ENCODE peak calls at places on chromosomes 12 and 14, in seven cellular contexts. One of them, this sample, is unnamed. For H3K4me1, the result is how much of the 10 kb centered on the place peaks cover.

GRCh38 chr12:101087903-101088302 is 122.1 kb downstream of the SLC5A8 start:
- DNase-seq in esophagus muscularis mucosa: no peak
- DNase-seq in HepG2: peak
- DNase-seq in stomach: no peak
- DNase-seq in spleen: no peak
- DNase-seq in transverse colon: no peak
- DNase-seq in Panc1: no peak
- DNase-seq in this sample: no peak

GRCh38 chr14:100381386-100382105 is 58.4 kb downstream of the SLC25A47 start:
- DNase-seq in esophagus muscularis mucosa: no peak
- DNase-seq in HepG2: no peak
- DNase-seq in stomach: no peak
- DNase-seq in spleen: no peak
- DNase-seq in transverse colon: no peak
- DNase-seq in Panc1: no peak
- DNase-seq in this sample: no peak

GRCh38 chr12:52119398-52120254 is 40.1 kb downstream of the SMIM41 start:
- DNase-seq in esophagus muscularis mucosa: no peak
- DNase-seq in HepG2: peak
- DNase-seq in stomach: peak
- DNase-seq in spleen: peak
- DNase-seq in transverse colon: peak
- DNase-seq in Panc1: no peak
- DNase-seq in this sample: peak

GRCh38 chr14:51304428-51304827 is 64.4 kb downstream of the TMX1 start:
- DNase-seq in esophagus muscularis mucosa: peak
- DNase-seq in HepG2: no peak
- DNase-seq in stomach: no peak
- DNase-seq in spleen: no peak
- DNase-seq in transverse colon: no peak
- DNase-seq in Panc1: no peak
- DNase-seq in this sample: no peak

GRCh38 chr14:63205281-63205575 is 985 bp downstream of the RHOJ start:
- DNase-seq in esophagus muscularis mucosa: no peak
- DNase-seq in HepG2: no peak
- DNase-seq in stomach: no peak
- DNase-seq in spleen: no peak
- DNase-seq in transverse colon: no peak
- DNase-seq in Panc1: no peak
- DNase-seq in this sample: no peak

GRCh38 chr12:132432721-132433577 is 57.0 kb upstream of the FBRSL1 start:
- DNase-seq in esophagus muscularis mucosa: no peak
- DNase-seq in HepG2: no peak
- DNase-seq in stomach: no peak
- DNase-seq in spleen: no peak
- DNase-seq in transverse colon: no peak
- DNase-seq in Panc1: no peak
- DNase-seq in this sample: no peak

GRCh38 chr14:101590062-101590461 is 28.8 kb downstream of the DIO3 start:
- DNase-seq in esophagus muscularis mucosa: no peak
- DNase-seq in HepG2: no peak
- DNase-seq in stomach: peak
- DNase-seq in spleen: peak
- DNase-seq in transverse colon: no peak
- DNase-seq in Panc1: no peak
- DNase-seq in this sample: no peak

GRCh38 chr12:108373111-108373510 is 34.0 kb upstream of the CMKLR1 start:
- DNase-seq in esophagus muscularis mucosa: no peak
- DNase-seq in HepG2: no peak
- DNase-seq in stomach: no peak
- DNase-seq in spleen: no peak
- DNase-seq in transverse colon: no peak
- DNase-seq in Panc1: no peak
- DNase-seq in this sample: no peak

GRCh38 chr14:104253223-104253822 is 114.9 kb downstream of the KIF26A start:
- DNase-seq in esophagus muscularis mucosa: no peak
- DNase-seq in HepG2: no peak
- DNase-seq in stomach: no peak
- DNase-seq in spleen: no peak
- DNase-seq in transverse colon: no peak
- DNase-seq in Panc1: no peak
- DNase-seq in this sample: no peak

GRCh38 chr12:52191841-52192791 is at the start of gene KRT80:
- DNase-seq in esophagus muscularis mucosa: peak
- DNase-seq in HepG2: peak
- DNase-seq in stomach: peak
- DNase-seq in spleen: no peak
- DNase-seq in transverse colon: peak
- DNase-seq in Panc1: peak
- DNase-seq in this sample: peak

GRCh38 chr14:104135904-104136471 is 2.4 kb upstream of the KIF26A start:
- DNase-seq in esophagus muscularis mucosa: no peak
- DNase-seq in HepG2: no peak
- DNase-seq in stomach: no peak
- DNase-seq in spleen: peak
- DNase-seq in transverse colon: no peak
- DNase-seq in Panc1: no peak
- DNase-seq in this sample: no peak

GRCh38 chr12:49974231-49974675 is 1.5 kb downstream of the AQP6 start:
- DNase-seq in esophagus muscularis mucosa: no peak
- DNase-seq in HepG2: peak
- DNase-seq in stomach: peak
- DNase-seq in spleen: peak
- DNase-seq in transverse colon: peak
- DNase-seq in Panc1: no peak
- DNase-seq in this sample: no peak

GRCh38 chr12:34390846-34391700 is 368.8 kb downstream of the ALG10 start:
- DNase-seq in esophagus muscularis mucosa: peak
- DNase-seq in HepG2: no peak
- DNase-seq in stomach: no peak
- DNase-seq in spleen: peak
- DNase-seq in transverse colon: no peak
- DNase-seq in Panc1: no peak
- DNase-seq in this sample: no peak

GRCh38 chr12:27566159-27566558 is 42.2 kb downstream of the PPFIBP1 start:
- DNase-seq in esophagus muscularis mucosa: no peak
- DNase-seq in HepG2: no peak
- DNase-seq in stomach: no peak
- DNase-seq in spleen: no peak
- DNase-seq in transverse colon: no peak
- DNase-seq in Panc1: no peak
- DNase-seq in this sample: no peak

GRCh38 chr14:23347406-23348296 is 5.0 kb downstream of the SLC22A17 start:
- DNase-seq in esophagus muscularis mucosa: no peak
- DNase-seq in HepG2: no peak
- DNase-seq in stomach: no peak
- DNase-seq in spleen: no peak
- DNase-seq in transverse colon: no peak
- DNase-seq in Panc1: no peak
- DNase-seq in this sample: no peak

GRCh38 chr14:63011609-63012008 is 33.6 kb downstream of the KCNH5 start:
- DNase-seq in esophagus muscularis mucosa: no peak
- DNase-seq in HepG2: no peak
- DNase-seq in stomach: no peak
- DNase-seq in spleen: no peak
- DNase-seq in transverse colon: no peak
- DNase-seq in Panc1: no peak
- DNase-seq in this sample: no peak

GRCh38 chr12:75856228-75856627 is 175.3 kb downstream of the PHLDA1 start:
- DNase-seq in esophagus muscularis mucosa: no peak
- DNase-seq in HepG2: no peak
- DNase-seq in stomach: no peak
- DNase-seq in spleen: no peak
- DNase-seq in transverse colon: no peak
- DNase-seq in Panc1: no peak
- DNase-seq in this sample: no peak

GRCh38 chr12:99253068-99253467 is 394.5 kb upstream of the GARIN6 start:
- DNase-seq in esophagus muscularis mucosa: no peak
- DNase-seq in HepG2: peak
- DNase-seq in stomach: no peak
- DNase-seq in spleen: no peak
- DNase-seq in transverse colon: no peak
- DNase-seq in Panc1: no peak
- DNase-seq in this sample: no peak

GRCh38 chr14:106842687-106843086 is 1316.3 kb downstream of the TMEM121 start:
- DNase-seq in esophagus muscularis mucosa: no peak
- DNase-seq in HepG2: peak
- DNase-seq in stomach: peak
- DNase-seq in spleen: no peak
- DNase-seq in transverse colon: peak
- DNase-seq in Panc1: no peak
- DNase-seq in this sample: peak

GRCh38 chr14:106843951-106844483 is 1317.6 kb downstream of the TMEM121 start:
- DNase-seq in esophagus muscularis mucosa: no peak
- DNase-seq in HepG2: no peak
- DNase-seq in stomach: peak
- DNase-seq in spleen: peak
- DNase-seq in transverse colon: peak
- DNase-seq in Panc1: no peak
- DNase-seq in this sample: no peak

GRCh38 chr14:106840258-106840657 is 1313.9 kb downstream of the TMEM121 start:
- DNase-seq in esophagus muscularis mucosa: no peak
- DNase-seq in HepG2: no peak
- DNase-seq in stomach: no peak
- DNase-seq in spleen: no peak
- DNase-seq in transverse colon: no peak
- DNase-seq in Panc1: no peak
- DNase-seq in this sample: no peak

GRCh38 chr14:106843376-106843775 is 1317.0 kb downstream of the TMEM121 start:
- DNase-seq in esophagus muscularis mucosa: no peak
- DNase-seq in HepG2: no peak
- DNase-seq in stomach: no peak
- DNase-seq in spleen: no peak
- DNase-seq in transverse colon: no peak
- DNase-seq in Panc1: no peak
- DNase-seq in this sample: no peak

DNA sequence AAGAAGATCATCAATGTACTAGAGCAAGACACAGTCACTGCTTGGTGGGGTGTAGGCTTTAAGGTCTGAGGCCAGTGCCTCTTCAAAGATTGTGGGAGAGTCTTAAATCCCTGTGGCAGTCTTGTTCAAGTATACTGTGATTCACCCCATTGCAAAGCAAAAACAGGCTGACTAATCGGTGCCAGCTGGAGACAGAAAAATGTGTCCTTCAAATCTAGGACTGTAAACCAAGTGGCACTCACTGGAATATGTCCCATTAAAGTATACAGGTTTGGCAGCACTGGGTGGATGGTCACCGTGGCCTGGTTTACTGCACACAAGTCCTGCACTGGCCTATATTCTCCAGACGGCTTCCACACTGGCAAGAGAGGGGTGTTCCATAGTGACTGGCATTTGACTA is 1315.3 kb downstream of the TMEM121 start:
- DNase-seq in esophagus muscularis mucosa: no peak
- DNase-seq in HepG2: no peak
- DNase-seq in stomach: no peak
- DNase-seq in spleen: no peak
- DNase-seq in transverse colon: no peak
- DNase-seq in Panc1: no peak
- DNase-seq in this sample: no peak
- H3K4me1 ChIP-seq in esophagus muscularis mucosa: under half
- H3K4me1 ChIP-seq in HepG2: under half
- H3K4me1 ChIP-seq in stomach: under half
- H3K4me1 ChIP-seq in spleen: under half
- H3K4me1 ChIP-seq in transverse colon: under half
- H3K4me1 ChIP-seq in Panc1: under half
- H3K4me1 ChIP-seq in this sample: under half

GRCh38 chr12:26113853-26114719 is 10.8 kb downstream of the BHLHE41 start:
- DNase-seq in esophagus muscularis mucosa: peak
- DNase-seq in HepG2: peak
- DNase-seq in stomach: peak
- DNase-seq in spleen: peak
- DNase-seq in transverse colon: peak
- DNase-seq in Panc1: no peak
- DNase-seq in this sample: peak
- TF ChIP-seq POLR2AphosphoS5 in esophagus muscularis mucosa: peak
- TF ChIP-seq POLR2AphosphoS5 in HepG2: no peak
- TF ChIP-seq POLR2AphosphoS5 in stomach: peak
- TF ChIP-seq POLR2AphosphoS5 in spleen: peak
- TF ChIP-seq POLR2AphosphoS5 in transverse colon: peak
- TF ChIP-seq POLR2AphosphoS5 in Panc1: peak
- TF ChIP-seq POLR2AphosphoS5 in this sample: peak

GRCh38 chr14:76919431-76919810 is 93.2 kb downstream of the LRRC74A start:
- DNase-seq in esophagus muscularis mucosa: no peak
- DNase-seq in HepG2: no peak
- DNase-seq in stomach: peak
- DNase-seq in spleen: no peak
- DNase-seq in transverse colon: no peak
- DNase-seq in Panc1: no peak
- DNase-seq in this sample: no peak

GRCh38 chr14:76922092-76922491 is 95.9 kb downstream of the LRRC74A start:
- DNase-seq in esophagus muscularis mucosa: no peak
- DNase-seq in HepG2: no peak
- DNase-seq in stomach: no peak
- DNase-seq in spleen: no peak
- DNase-seq in transverse colon: no peak
- DNase-seq in Panc1: no peak
- DNase-seq in this sample: no peak

GRCh38 chr14:76918751-76919421 is 92.7 kb downstream of the LRRC74A start:
- DNase-seq in esophagus muscularis mucosa: peak
- DNase-seq in HepG2: peak
- DNase-seq in stomach: peak
- DNase-seq in spleen: peak
- DNase-seq in transverse colon: peak
- DNase-seq in Panc1: peak
- DNase-seq in this sample: peak

GRCh38 chr14:76919811-76920571 is 93.8 kb downstream of the LRRC74A start:
- DNase-seq in esophagus muscularis mucosa: no peak
- DNase-seq in HepG2: peak
- DNase-seq in stomach: peak
- DNase-seq in spleen: no peak
- DNase-seq in transverse colon: peak
- DNase-seq in Panc1: no peak
- DNase-seq in this sample: no peak

GRCh38 chr14:76920572-76921175 is 94.5 kb downstream of the LRRC74A start:
- DNase-seq in esophagus muscularis mucosa: no peak
- DNase-seq in HepG2: no peak
- DNase-seq in stomach: no peak
- DNase-seq in spleen: no peak
- DNase-seq in transverse colon: no peak
- DNase-seq in Panc1: no peak
- DNase-seq in this sample: no peak
- H3K4me1 ChIP-seq in esophagus muscularis mucosa: half or more
- H3K4me1 ChIP-seq in HepG2: half or more
- H3K4me1 ChIP-seq in stomach: half or more
- H3K4me1 ChIP-seq in spleen: half or more
- H3K4me1 ChIP-seq in transverse colon: under half
- H3K4me1 ChIP-seq in Panc1: half or more
- H3K4me1 ChIP-seq in this sample: half or more

GRCh38 chr12:1946311-1946710 is 27.9 kb upstream of the CACNA2D4 start:
- DNase-seq in esophagus muscularis mucosa: peak
- DNase-seq in HepG2: no peak
- DNase-seq in stomach: no peak
- DNase-seq in spleen: no peak
- DNase-seq in transverse colon: no peak
- DNase-seq in Panc1: no peak
- DNase-seq in this sample: no peak

GRCh38 chr12:1948883-1949282 is 30.4 kb upstream of the CACNA2D4 start:
- DNase-seq in esophagus muscularis mucosa: no peak
- DNase-seq in HepG2: no peak
- DNase-seq in stomach: peak
- DNase-seq in spleen: no peak
- DNase-seq in transverse colon: no peak
- DNase-seq in Panc1: no peak
- DNase-seq in this sample: no peak

GRCh38 chr12:1947081-1947480 is 28.6 kb upstream of the CACNA2D4 start:
- DNase-seq in esophagus muscularis mucosa: no peak
- DNase-seq in HepG2: no peak
- DNase-seq in stomach: no peak
- DNase-seq in spleen: no peak
- DNase-seq in transverse colon: no peak
- DNase-seq in Panc1: no peak
- DNase-seq in this sample: no peak

GRCh38 chr12:1949771-1950470 is 31.5 kb upstream of the CACNA2D4 start:
- DNase-seq in esophagus muscularis mucosa: peak
- DNase-seq in HepG2: no peak
- DNase-seq in stomach: no peak
- DNase-seq in spleen: no peak
- DNase-seq in transverse colon: no peak
- DNase-seq in Panc1: no peak
- DNase-seq in this sample: no peak
- TF ChIP-seq POLR2AphosphoS5 in esophagus muscularis mucosa: peak
- TF ChIP-seq POLR2AphosphoS5 in HepG2: no peak
- TF ChIP-seq POLR2AphosphoS5 in stomach: no peak
- TF ChIP-seq POLR2AphosphoS5 in spleen: peak
- TF ChIP-seq POLR2AphosphoS5 in transverse colon: peak
- TF ChIP-seq POLR2AphosphoS5 in Panc1: no peak
- TF ChIP-seq POLR2AphosphoS5 in this sample: peak